ENCODE peak calls at places on chromosomes 6 and 20, in eight cellular contexts. V, N, G, M, Q, L, R and X are unnamed samples.
A peak's percentile ranks its signal among the peaks of the same experiment; 100 is the strongest.

GRCh38 chr6:8589941-8590676 is 154.8 kb upstream of the SLC35B3 start:
- DNase-seq in V (no peak), N (no peak), G (peak; percentile 1), M (no peak), Q (no peak), L (no peak), R (no peak), X (no peak)

GRCh38 chr20:53493201-53493908 is 100.3 kb downstream of the ZNF217 start:
- DNase-seq in V (peak; percentile 56), N (no peak), G (no peak), M (no peak), Q (no peak), L (no peak), R (no peak), X (no peak)

GRCh38 chr20:49545572-49545971 is 22.4 kb downstream of the PTGIS start:
- DNase-seq in V (no peak), N (no peak), G (no peak), M (no peak), Q (no peak), L (no peak), R (no peak), X (no peak)

GRCh38 chr20:10356628-10357027 is 77.4 kb downstream of the MKKS start:
- DNase-seq in V (no peak), N (no peak), G (no peak), M (no peak), Q (no peak), L (no peak), R (no peak), X (no peak)

GRCh38 chr6:43972179-43972914 is 154.9 kb downstream of the MRPL14 start:
- DNase-seq in V (peak; percentile 52), N (no peak), G (no peak), M (no peak), Q (no peak), L (no peak), R (no peak), X (no peak)

GRCh38 chr20:15045246-15045645 is 707.8 kb upstream of the FLRT3 start:
- DNase-seq in V (peak; percentile 60), N (no peak), G (peak; percentile 61), M (peak; percentile 58), Q (no peak), L (no peak), R (no peak), X (no peak)

GRCh38 chr20:43440531-43440930 is 17.2 kb upstream of the SRSF6 start:
- DNase-seq in V (no peak), N (no peak), G (no peak), M (no peak), Q (no peak), L (no peak), R (no peak), X (no peak)

GRCh38 chr6:89117285-89118108 is at the start of gene SRSF12:
- DNase-seq in V (peak; percentile 26), N (peak; percentile 16), G (peak; percentile 41), M (peak; percentile 47), Q (no peak), L (peak; percentile 62), R (peak; percentile 42), X (peak; percentile 65)